ENCODE peak calls at places on chromosomes 11 and 22, in ten cellular contexts. One of them, this sample, is unnamed.

GRCh38 chr22:36337365-36338130 is 50.2 kb downstream of the MYH9 start:
- DNase-seq in brain microvascular endothelial cell: no peak
- DNase-seq in AG08395: no peak
- DNase-seq in GM12865: no peak
- DNase-seq in NCI-H510A treated with DMSO at 0.1 percent for 48 hours: no peak
- DNase-seq in HCT116: no peak
- DNase-seq in stimulated activated CD4-positive, alpha-beta T cell treated with anti-CD3 and anti-CD28 coated beads, TNF-alpha, amount 100 ng/mL, for 48 hours: no peak
- DNase-seq in cardiac muscle cell: no peak
- DNase-seq in GM12891: no peak
- DNase-seq in HEK293T: no peak
- DNase-seq in this sample: no peak

GRCh38 chr11:84865791-84866535 is 761.2 kb downstream of the DLG2 start:
- DNase-seq in NCI-H510A treated with DMSO at 0.1 percent for 48 hours: no peak
- DNase-seq in AG08395: peak; percentile 10
- DNase-seq in cardiac muscle cell: no peak
- DNase-seq in HEK293T: no peak
- DNase-seq in brain microvascular endothelial cell: no peak
- DNase-seq in GM12865: no peak
- DNase-seq in HCT116: no peak
- DNase-seq in GM12891: no peak
- DNase-seq in stimulated activated CD4-positive, alpha-beta T cell treated with anti-CD3 and anti-CD28 coated beads, TNF-alpha, amount 100 ng/mL, for 48 hours: no peak
- DNase-seq in this sample: no peak

GRCh38 chr11:57785072-57785471 is 23.5 kb downstream of the CTNND1 start:
- DNase-seq in cardiac muscle cell: no peak
- DNase-seq in stimulated activated CD4-positive, alpha-beta T cell treated with anti-CD3 and anti-CD28 coated beads, TNF-alpha, amount 100 ng/mL, for 48 hours: no peak
- DNase-seq in GM12891: no peak
- DNase-seq in AG08395: no peak
- DNase-seq in brain microvascular endothelial cell: no peak
- DNase-seq in HCT116: no peak
- DNase-seq in GM12865: peak; percentile 29
- DNase-seq in NCI-H510A treated with DMSO at 0.1 percent for 48 hours: no peak
- DNase-seq in HEK293T: no peak
- DNase-seq in this sample: no peak

GRCh38 chr11:129374081-129374992 is 1.3 kb upstream of the BARX2 start:
- DNase-seq in NCI-H510A treated with DMSO at 0.1 percent for 48 hours: no peak
- DNase-seq in stimulated activated CD4-positive, alpha-beta T cell treated with anti-CD3 and anti-CD28 coated beads, TNF-alpha, amount 100 ng/mL, for 48 hours: no peak
- DNase-seq in brain microvascular endothelial cell: no peak
- DNase-seq in HEK293T: peak; percentile 49
- DNase-seq in GM12891: no peak
- DNase-seq in GM12865: no peak
- DNase-seq in cardiac muscle cell: peak; percentile 33
- DNase-seq in HCT116: no peak
- DNase-seq in AG08395: no peak
- DNase-seq in this sample: no peak

GRCh38 chr11:78417888-78418583 is 416 bp upstream of the GAB2 start:
- DNase-seq in GM12865: peak; percentile 87
- DNase-seq in GM12891: peak; percentile 67
- DNase-seq in AG08395: peak; percentile 84
- DNase-seq in cardiac muscle cell: peak; percentile 91
- DNase-seq in HEK293T: peak; percentile 83
- DNase-seq in brain microvascular endothelial cell: peak; percentile 56
- DNase-seq in HCT116: peak; percentile 32
- DNase-seq in stimulated activated CD4-positive, alpha-beta T cell treated with anti-CD3 and anti-CD28 coated beads, TNF-alpha, amount 100 ng/mL, for 48 hours: peak; percentile 30
- DNase-seq in NCI-H510A treated with DMSO at 0.1 percent for 48 hours: peak; percentile 86
- DNase-seq in this sample: no peak

GRCh38 chr11:57162179-57162898 is 19.4 kb upstream of the LRRC55 start:
- DNase-seq in AG08395: no peak
- DNase-seq in cardiac muscle cell: no peak
- DNase-seq in HCT116: no peak
- DNase-seq in GM12865: no peak
- DNase-seq in brain microvascular endothelial cell: no peak
- DNase-seq in HEK293T: no peak
- DNase-seq in GM12891: no peak
- DNase-seq in NCI-H510A treated with DMSO at 0.1 percent for 48 hours: no peak
- DNase-seq in stimulated activated CD4-positive, alpha-beta T cell treated with anti-CD3 and anti-CD28 coated beads, TNF-alpha, amount 100 ng/mL, for 48 hours: no peak
- DNase-seq in this sample: peak; percentile 57

GRCh38 chr11:122995526-122995925 is 13.9 kb upstream of the BSX start:
- DNase-seq in stimulated activated CD4-positive, alpha-beta T cell treated with anti-CD3 and anti-CD28 coated beads, TNF-alpha, amount 100 ng/mL, for 48 hours: no peak
- DNase-seq in AG08395: no peak
- DNase-seq in GM12891: no peak
- DNase-seq in cardiac muscle cell: no peak
- DNase-seq in GM12865: no peak
- DNase-seq in HCT116: no peak
- DNase-seq in brain microvascular endothelial cell: no peak
- DNase-seq in NCI-H510A treated with DMSO at 0.1 percent for 48 hours: no peak
- DNase-seq in HEK293T: no peak
- DNase-seq in this sample: no peak

GRCh38 chr11:122720482-122720881 is 65.0 kb downstream of the UBASH3B start:
- DNase-seq in NCI-H510A treated with DMSO at 0.1 percent for 48 hours: no peak
- DNase-seq in stimulated activated CD4-positive, alpha-beta T cell treated with anti-CD3 and anti-CD28 coated beads, TNF-alpha, amount 100 ng/mL, for 48 hours: no peak
- DNase-seq in GM12891: no peak
- DNase-seq in GM12865: no peak
- DNase-seq in HEK293T: no peak
- DNase-seq in HCT116: no peak
- DNase-seq in AG08395: no peak
- DNase-seq in cardiac muscle cell: no peak
- DNase-seq in brain microvascular endothelial cell: no peak
- DNase-seq in this sample: no peak

This sample was measured in dermis microvascular lymphatic vessel endothelial cell.